ENCODE peak calls at places on chromosomes 7 and 10, in six cellular contexts. P, J, Z, A, C and X are unnamed samples. For H3K36me3 and H3K9me3, the result is how much of the 10 kb centered on the place peaks cover.

GRCh38 chr10:14578060-14578952 is 196.4 kb downstream of the FAM107B start:
- DNase-seq in P (no peak), J (no peak), Z (no peak), A (peak), C (no peak), X (peak)

GRCh38 chr7:121620953-121621606 is 225.0 kb upstream of the FAM3C start:
- DNase-seq in P (no peak), J (no peak), Z (no peak), A (no peak), C (no peak), X (no peak)

GRCh38 chr10:86585037-86585725 is 63.6 kb upstream of the WAPL start:
- DNase-seq in P (peak), J (peak), Z (peak), A (peak), C (peak), X (peak)

GRCh38 chr10:119769886-119770285 is 44.0 kb downstream of the INPP5F start:
- DNase-seq in P (no peak), J (no peak), Z (no peak), A (peak), C (no peak), X (peak)

GRCh38 chr10:77416327-77417135 is 221.1 kb downstream of the KCNMA1 start:
- DNase-seq in P (no peak), J (no peak), Z (peak), A (peak), C (no peak), X (peak)

GRCh38 chr7:34327681-34328080 is 330.3 kb upstream of the NPSR1 start:
- DNase-seq in P (no peak), J (no peak), Z (no peak), A (no peak), C (no peak), X (peak)

GRCh38 chr7:11206131-11206921 is 232.7 kb downstream of the PHF14 start:
- DNase-seq in P (no peak), J (no peak), Z (no peak), A (no peak), C (no peak), X (no peak)

GRCh38 chr7:73932364-73932763 is 71.4 kb downstream of the TMEM270 start:
- DNase-seq in P (no peak), J (no peak), Z (no peak), A (peak), C (no peak), X (no peak)

GRCh38 chr7:55187701-55188491 is 169.1 kb downstream of the EGFR start:
- DNase-seq in P (no peak), J (no peak), Z (no peak), A (no peak), C (no peak), X (no peak)

GRCh38 chr10:6356280-6356793 is 153.6 kb downstream of the PFKFB3 start:
- DNase-seq in P (no peak), J (no peak), Z (no peak), A (no peak), C (no peak), X (no peak)

GRCh38 chr10:61792921-61793320 is 108.6 kb upstream of the ARID5B start:
- DNase-seq in P (no peak), J (no peak), Z (no peak), A (no peak), C (no peak), X (peak)

GRCh38 chr10:95309958-95310357 is 19.2 kb upstream of the PDLIM1 start:
- DNase-seq in P (no peak), J (no peak), Z (no peak), A (no peak), C (no peak), X (no peak)

GRCh38 chr7:127730658-127731276 is 78.8 kb downstream of the SND1 start:
- DNase-seq in P (no peak), J (no peak), Z (no peak), A (no peak), C (no peak), X (no peak)

GRCh38 chr7:131633342-131633843 is 77.0 kb upstream of the PODXL start:
- DNase-seq in P (no peak), J (no peak), Z (no peak), A (peak), C (no peak), X (peak)

GRCh38 chr10:75398630-75399460 is 2.7 kb downstream of the ZNF503 start:
- DNase-seq in P (peak), J (peak), Z (no peak), A (no peak), C (no peak), X (no peak)

GRCh38 chr7:102425639-102426267 is 7.6 kb upstream of the ORAI2 start:
- DNase-seq in P (peak), J (peak), Z (no peak), A (no peak), C (peak), X (no peak)

GRCh38 chr10:74824184-74825032 is 2.0 kb upstream of the KAT6B start:
- DNase-seq in P (no peak), J (no peak), Z (no peak), A (no peak), C (peak), X (no peak)

GRCh38 chr10:116055252-116055918 is 217.6 kb downstream of the GFRA1 start:
- DNase-seq in P (no peak), J (no peak), Z (no peak), A (no peak), C (no peak), X (no peak)

GRCh38 chr7:17991866-17992648 is 35.6 kb downstream of the PRPS1L1 start:
- DNase-seq in P (no peak), J (no peak), Z (no peak), A (no peak), C (no peak), X (no peak)

GRCh38 chr10:1954339-1954738 is 217.0 kb upstream of the ADARB2 start:
- DNase-seq in P (no peak), J (no peak), Z (no peak), A (no peak), C (no peak), X (no peak)

GRCh38 chr7:7851991-7852390 is 116.6 kb upstream of the GLCCI1 start:
- DNase-seq in P (no peak), J (no peak), Z (no peak), A (no peak), C (no peak), X (no peak)

GRCh38 chr10:104350146-104350635 is 3.4 kb upstream of the CFAP58 start:
- DNase-seq in P (no peak), J (no peak), Z (no peak), A (peak), C (peak), X (peak)

GRCh38 chr7:892648-893593 is 16.6 kb downstream of the GET4 start:
- DNase-seq in P (no peak), J (no peak), Z (no peak), A (no peak), C (no peak), X (no peak)

GRCh38 chr7:894927-895450 is 18.6 kb downstream of the GET4 start:
- DNase-seq in P (no peak), J (no peak), Z (no peak), A (no peak), C (no peak), X (no peak)

GRCh38 chr7:895451-896052 is 19.2 kb downstream of the GET4 start:
- DNase-seq in P (no peak), J (no peak), Z (no peak), A (no peak), C (no peak), X (no peak)

GRCh38 chr7:894164-894867 is 18.0 kb downstream of the GET4 start:
- DNase-seq in P (no peak), J (no peak), Z (no peak), A (no peak), C (no peak), X (no peak)

GRCh38 chr7:893686-894085 is 17.3 kb downstream of the GET4 start:
- DNase-seq in P (no peak), J (no peak), Z (no peak), A (no peak), C (no peak), X (no peak)
- H3K36me3 ChIP-seq in P (half or more), J (half or more), Z (under half), A (half or more), C (half or more), X (under half)

GRCh38 chr7:113664867-113665266 is 253.9 kb downstream of the PPP1R3A start:
- DNase-seq in P (no peak), J (no peak), Z (no peak), A (peak), C (no peak), X (no peak)
- H3K9me3 ChIP-seq in P (under half), J (under half), Z (under half), A (under half), C (under half), X (under half)

DNA sequence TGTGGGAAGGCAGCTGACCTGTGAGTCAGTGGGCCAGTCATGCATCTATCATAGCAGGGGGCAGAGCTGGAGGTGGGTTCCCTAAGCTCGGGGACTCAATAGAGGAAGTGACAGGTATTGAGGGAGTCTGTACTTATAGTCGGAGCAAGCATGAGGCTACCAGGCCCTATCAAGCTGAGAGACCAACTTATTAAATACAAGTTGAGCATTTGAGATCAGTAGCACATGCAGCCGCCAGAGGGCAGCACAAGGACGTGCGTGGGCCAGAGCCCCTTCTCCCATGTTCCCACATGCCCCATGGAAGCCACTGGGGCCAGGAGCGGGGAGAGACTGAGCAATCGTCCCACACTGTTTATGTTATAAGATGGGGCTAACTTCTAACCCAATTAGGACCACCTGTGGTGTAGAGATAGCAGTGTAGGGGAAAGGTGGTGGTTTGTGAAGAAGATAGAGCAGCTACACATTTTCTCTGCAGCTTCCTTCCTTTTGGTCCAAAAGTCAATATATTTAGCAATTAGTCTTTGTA is 13.0 kb upstream of the STK31 start:
- DNase-seq in P (peak), J (peak), Z (no peak), A (peak), C (peak), X (peak)
- H3K36me3 ChIP-seq in P (under half), J (under half), Z (under half), A (under half), C (under half), X (under half)

GRCh38 chr7:170551-171363 is 21.6 kb upstream of the FAM20C start:
- DNase-seq in P (no peak), J (peak), Z (no peak), A (no peak), C (no peak), X (no peak)
- H3K9me3 ChIP-seq in P (under half), J (under half), Z (under half), A (under half), C (under half), X (under half)

GRCh38 chr7:100822236-100823139 is 4.8 kb downstream of the EPHB4 start:
- DNase-seq in P (no peak), J (no peak), Z (no peak), A (no peak), C (no peak), X (no peak)

GRCh38 chr7:100817097-100817496 is 10.2 kb downstream of the EPHB4 start:
- DNase-seq in P (no peak), J (no peak), Z (no peak), A (no peak), C (no peak), X (no peak)

GRCh38 chr7:100818825-100819224 is 8.5 kb downstream of the EPHB4 start:
- DNase-seq in P (no peak), J (no peak), Z (no peak), A (no peak), C (no peak), X (no peak)

GRCh38 chr7:100819586-100819985 is 7.7 kb downstream of the EPHB4 start:
- DNase-seq in P (no peak), J (no peak), Z (no peak), A (no peak), C (no peak), X (no peak)

DNA sequence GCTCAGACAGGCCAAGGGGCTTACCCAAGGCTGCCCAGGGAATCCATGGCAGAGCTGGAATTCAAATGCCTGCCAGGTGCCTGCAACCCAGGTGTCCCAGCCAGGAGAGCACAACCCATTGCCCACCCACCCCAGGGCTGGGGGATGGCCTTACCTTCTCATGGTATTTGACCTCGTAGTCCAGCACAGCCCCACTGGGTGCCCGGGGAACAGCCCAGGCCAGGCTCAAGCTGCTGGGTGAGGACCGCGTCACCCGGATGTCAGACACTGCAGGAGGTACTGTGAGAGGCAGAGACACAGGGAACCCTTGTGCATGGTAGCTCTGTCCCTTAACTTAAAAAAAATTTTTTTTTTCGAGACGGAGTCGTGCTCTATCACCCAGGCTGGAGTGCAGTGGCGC is 9.0 kb downstream of the EPHB4 start:
- DNase-seq in P (no peak), J (no peak), Z (no peak), A (no peak), C (no peak), X (no peak)
- H3K36me3 ChIP-seq in P (half or more), J (half or more), Z (under half), A (half or more), C (under half), X (under half)